ENCODE peak calls at places on chromosomes 16 and 17, in five cellular contexts. One of them, this sample, is unnamed.

GRCh38 chr17:44872131-44872768 is 24.6 kb downstream of the HIGD1B start:
- DNase-seq in tibial artery: peak; percentile 26
- DNase-seq in lung: no peak
- DNase-seq in body of pancreas: no peak
- DNase-seq in A549: no peak
- DNase-seq in this sample: no peak

GRCh38 chr16:83015871-83016270 is 389.1 kb downstream of the CDH13 start:
- DNase-seq in A549: no peak
- DNase-seq in body of pancreas: no peak
- DNase-seq in lung: no peak
- DNase-seq in tibial artery: no peak
- DNase-seq in this sample: no peak

GRCh38 chr17:43769426-43769825 is 9.4 kb downstream of the DUSP3 start:
- DNase-seq in lung: no peak
- DNase-seq in tibial artery: no peak
- DNase-seq in A549: no peak
- DNase-seq in body of pancreas: no peak
- DNase-seq in this sample: no peak

GRCh38 chr16:71623597-71623996 is 2.4 kb upstream of the MARVELD3 start:
- DNase-seq in A549: no peak
- DNase-seq in body of pancreas: no peak
- DNase-seq in lung: no peak
- DNase-seq in tibial artery: no peak
- DNase-seq in this sample: no peak

GRCh38 chr16:8677481-8677880 is 3.1 kb downstream of the ABAT start:
- DNase-seq in body of pancreas: no peak
- DNase-seq in A549: no peak
- DNase-seq in tibial artery: no peak
- DNase-seq in lung: no peak
- DNase-seq in this sample: no peak

GRCh38 chr16:82264781-82265180 is 94.8 kb upstream of the MPHOSPH6 start:
- DNase-seq in body of pancreas: no peak
- DNase-seq in A549: no peak
- DNase-seq in lung: no peak
- DNase-seq in tibial artery: no peak
- DNase-seq in this sample: no peak

GRCh38 chr16:66107661-66108060 is 258.8 kb upstream of the CDH5 start:
- DNase-seq in tibial artery: no peak
- DNase-seq in A549: no peak
- DNase-seq in body of pancreas: no peak
- DNase-seq in lung: no peak
- DNase-seq in this sample: no peak

GRCh38 chr16:71724320-71724751 is at the start of gene PHLPP2:
- DNase-seq in tibial artery: no peak
- DNase-seq in lung: no peak
- DNase-seq in body of pancreas: no peak
- DNase-seq in A549: no peak
- DNase-seq in this sample: no peak

GRCh38 chr16:17396762-17397498 is 73.8 kb downstream of the XYLT1 start:
- DNase-seq in tibial artery: peak; percentile 61
- DNase-seq in A549: no peak
- DNase-seq in body of pancreas: peak; percentile 88
- DNase-seq in lung: peak; percentile 70
- DNase-seq in this sample: no peak

GRCh38 chr17:864315-864714 is 82.2 kb downstream of the MRM3 start:
- DNase-seq in A549: no peak
- DNase-seq in lung: no peak
- DNase-seq in body of pancreas: no peak
- DNase-seq in tibial artery: no peak
- DNase-seq in this sample: no peak

GRCh38 chr17:72488542-72489272 is 367.9 kb downstream of the SOX9 start:
- DNase-seq in body of pancreas: peak; percentile 42
- DNase-seq in tibial artery: no peak
- DNase-seq in lung: no peak
- DNase-seq in A549: no peak
- DNase-seq in this sample: no peak

GRCh38 chr17:1484586-1485310 is 7.7 kb downstream of the MYO1C start:
- DNase-seq in A549: peak; percentile 57
- DNase-seq in body of pancreas: peak; percentile 84
- DNase-seq in tibial artery: peak; percentile 47
- DNase-seq in lung: peak; percentile 69
- DNase-seq in this sample: no peak

GRCh38 chr16:87548086-87548485 is 54.2 kb upstream of the JPH3 start:
- DNase-seq in lung: no peak
- DNase-seq in A549: no peak
- DNase-seq in body of pancreas: no peak
- DNase-seq in tibial artery: no peak
- DNase-seq in this sample: no peak
- TF ChIP-seq CTCF in lung: no peak
- TF ChIP-seq CTCF in A549: no peak
- TF ChIP-seq CTCF in body of pancreas: no peak
- TF ChIP-seq CTCF in tibial artery: no peak
- TF ChIP-seq CTCF in this sample: no peak

GRCh38 chr16:84804326-84804725 is 15.5 kb upstream of the CRISPLD2 start:
- DNase-seq in lung: no peak
- DNase-seq in tibial artery: no peak
- DNase-seq in body of pancreas: no peak
- DNase-seq in A549: no peak
- DNase-seq in this sample: no peak

GRCh38 chr16:84803146-84803545 is 16.6 kb upstream of the CRISPLD2 start:
- DNase-seq in A549: no peak
- DNase-seq in tibial artery: no peak
- DNase-seq in body of pancreas: no peak
- DNase-seq in lung: no peak
- DNase-seq in this sample: no peak

GRCh38 chr16:84795338-84796053 is 24.3 kb upstream of the CRISPLD2 start:
- DNase-seq in lung: peak; percentile 46
- DNase-seq in body of pancreas: peak; percentile 52
- DNase-seq in A549: no peak
- DNase-seq in tibial artery: peak; percentile 84
- DNase-seq in this sample: no peak

GRCh38 chr16:84800118-84800517 is 19.7 kb upstream of the CRISPLD2 start:
- DNase-seq in body of pancreas: no peak
- DNase-seq in tibial artery: no peak
- DNase-seq in A549: no peak
- DNase-seq in lung: no peak
- DNase-seq in this sample: no peak

DNA sequence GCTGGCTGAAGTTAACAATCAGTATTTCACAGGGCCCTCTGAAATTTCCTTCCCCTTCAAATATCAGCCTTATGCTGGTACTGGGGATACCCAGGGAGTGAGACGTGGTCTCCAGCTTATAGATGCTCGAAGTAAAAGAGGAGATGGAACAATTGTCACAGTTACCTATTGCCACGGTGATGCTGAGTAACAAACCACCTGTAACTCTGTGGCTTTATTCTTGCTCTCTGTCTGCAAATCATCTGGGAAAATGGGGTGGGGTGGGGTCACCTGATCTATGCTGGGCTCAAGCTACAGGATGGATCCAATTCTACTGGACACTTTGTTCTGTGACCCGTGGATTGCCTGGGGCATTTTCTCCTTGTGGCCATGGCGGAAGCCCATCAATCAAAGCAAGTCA is 19.2 kb upstream of the CRISPLD2 start:
- DNase-seq in A549: no peak
- DNase-seq in tibial artery: no peak
- DNase-seq in body of pancreas: no peak
- DNase-seq in lung: no peak
- DNase-seq in this sample: no peak
- H3K27ac ChIP-seq in A549: no peak overlapping the region
- H3K27ac ChIP-seq in tibial artery: no peak overlapping the region
- H3K27ac ChIP-seq in body of pancreas: no peak overlapping the region
- H3K27ac ChIP-seq in lung: no peak overlapping the region
- H3K27ac ChIP-seq in this sample: no peak overlapping the region

DNA sequence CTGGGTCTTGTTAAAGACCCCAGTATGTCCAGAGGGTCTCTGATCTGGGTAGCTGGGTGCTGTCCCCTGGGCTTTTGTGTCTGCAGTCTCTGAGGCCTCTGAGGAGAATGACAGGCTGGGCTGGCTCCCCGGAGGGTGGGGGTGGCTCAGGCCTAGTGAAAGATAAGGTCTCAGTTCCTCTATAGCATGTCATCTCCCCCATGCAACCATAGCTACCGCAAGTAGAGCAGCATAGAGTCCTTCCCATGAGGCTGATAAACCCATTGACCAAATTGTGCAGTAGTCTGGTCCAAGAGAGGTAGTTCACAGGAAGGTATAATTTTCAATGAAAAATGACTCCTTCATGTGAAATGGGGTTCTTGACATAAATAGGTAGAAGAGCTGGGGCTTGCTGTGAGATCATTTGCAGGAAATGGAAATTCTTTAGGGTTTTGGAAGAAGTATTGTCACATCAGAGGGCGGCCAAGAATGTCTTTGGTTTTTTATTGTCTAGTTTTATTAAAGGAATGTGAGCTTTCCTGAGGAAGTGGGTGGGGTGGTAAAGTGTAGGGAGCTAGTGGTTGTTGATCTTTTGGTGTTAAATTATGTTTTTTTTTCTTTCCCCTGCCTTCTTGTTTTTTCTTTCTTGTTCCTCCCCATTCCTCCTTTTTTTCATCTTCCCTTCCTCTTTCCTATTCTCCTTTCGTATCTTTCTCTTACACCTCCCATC is 21.0 kb downstream of the SLC7A6OS start:
- DNase-seq in body of pancreas: no peak
- DNase-seq in A549: no peak
- DNase-seq in lung: no peak
- DNase-seq in tibial artery: no peak
- DNase-seq in this sample: no peak
- H3K4me3 ChIP-seq in body of pancreas: no peak overlapping the region
- H3K4me3 ChIP-seq in A549: no peak overlapping the region
- H3K4me3 ChIP-seq in lung: no peak overlapping the region
- H3K4me3 ChIP-seq in tibial artery: no peak overlapping the region
- H3K4me3 ChIP-seq in this sample: no peak overlapping the region

DNA sequence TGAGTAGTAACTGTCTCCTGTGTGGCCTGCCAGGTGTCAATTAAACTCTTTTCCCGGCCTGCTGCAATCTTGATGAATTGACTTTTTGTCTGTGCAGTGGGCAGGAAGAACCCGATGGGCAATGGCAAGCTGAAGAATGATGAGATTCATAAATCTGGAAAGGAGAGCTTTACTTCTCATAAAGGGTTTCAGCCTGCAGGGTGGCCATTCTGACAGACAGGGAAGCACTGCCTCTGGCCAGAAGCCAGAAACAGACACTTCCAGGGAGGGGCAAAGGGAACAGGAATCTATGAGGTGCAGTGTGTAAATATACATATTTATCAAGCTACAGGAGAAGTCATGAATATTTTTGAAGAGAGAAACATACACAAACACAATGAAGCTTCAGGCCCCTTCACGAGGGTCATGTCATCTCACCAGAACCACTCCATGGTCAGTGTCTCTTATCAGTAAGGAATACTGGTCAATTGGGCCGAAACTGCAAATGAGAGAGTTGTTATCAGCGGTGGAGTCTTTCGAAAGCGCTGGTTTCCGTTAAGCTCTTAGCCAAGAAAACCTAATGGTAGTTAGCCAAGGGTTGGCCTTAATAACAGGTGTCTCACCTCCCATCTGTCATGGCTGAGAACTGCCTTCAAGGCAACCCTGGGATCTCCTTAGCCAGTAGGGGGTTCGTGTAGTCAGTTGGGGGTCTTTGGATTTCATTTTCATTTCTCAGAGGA is 1.3 kb upstream of the NARF start:
- DNase-seq in tibial artery: peak; percentile 67
- DNase-seq in body of pancreas: no peak
- DNase-seq in lung: no peak
- DNase-seq in A549: no peak
- DNase-seq in this sample: no peak
- TF ChIP-seq CTCF in tibial artery: no peak
- TF ChIP-seq CTCF in body of pancreas: no peak
- TF ChIP-seq CTCF in lung: no peak
- TF ChIP-seq CTCF in A549: no peak
- TF ChIP-seq CTCF in this sample: no peak

This sample was measured in dorsolateral prefrontal cortex.